ENCODE peak calls at places on chromosomes 3 and 15, in seven cellular contexts. H is coronary artery; Q is dermis microvascular lymphatic vessel endothelial cell; W is choroid plexus epithelial cell; B is thoracic aorta; F is SK-MEL-5; K is stimulated activated CD8-positive, alpha-beta memory T cell treated with anti-CD3 and anti-CD28 coated beads, Interleukin-7, amount 100 ng/mL, for 4 hours. S is an unnamed sample.

GRCh38 chr3:94246136-94246535 is 183.3 kb downstream of the NSUN3 start:
- DNase-seq in H (no peak), B (no peak), K (no peak), Q (no peak), F (no peak), W (no peak), S (no peak)

GRCh38 chr3:150421799-150422548 is 13.9 kb downstream of the TSC22D2 start:
- DNase-seq in F (no peak), B (no peak), H (no peak), Q (no peak), W (peak; percentile 41), K (no peak), S (no peak)

GRCh38 chr3:73813291-73813977 is 188.7 kb upstream of the PDZRN3 start:
- DNase-seq in F (no peak), H (no peak), K (no peak), B (no peak), Q (peak; percentile 66), W (peak; percentile 63), S (no peak)

GRCh38 chr3:60085649-60086048 is 1035.8 kb upstream of the CFAP20DC start:
- DNase-seq in H (no peak), F (no peak), K (no peak), B (no peak), W (no peak), Q (no peak), S (no peak)

GRCh38 chr15:59410448-59410896 is 27.5 kb upstream of the FAM81A start:
- DNase-seq in H (no peak), W (no peak), K (no peak), B (no peak), Q (no peak), F (no peak), S (no peak)

GRCh38 chr3:155418426-155418825 is 124.9 kb upstream of the STRIT1 start:
- DNase-seq in W (peak; percentile 3), B (no peak), F (no peak), Q (no peak), H (no peak), K (no peak), S (no peak)

GRCh38 chr3:44111482-44111881 is 130.2 kb upstream of the TOPAZ1 start:
- DNase-seq in K (no peak), B (no peak), W (no peak), F (no peak), Q (no peak), H (no peak), S (no peak)

GRCh38 chr15:50685976-50686467 is 575 bp downstream of the TRPM7 start:
- DNase-seq in K (peak; percentile 71), Q (peak; percentile 64), B (no peak), F (no peak), H (peak; percentile 81), W (peak; percentile 65), S (no peak)

GRCh38 chr3:123757281-123757940 is 126.7 kb downstream of the MYLK start:
- DNase-seq in W (peak; percentile 14), Q (no peak), K (no peak), B (no peak), F (peak; percentile 55), H (no peak), S (no peak)

GRCh38 chr3:196666001-196666867 is 26.7 kb downstream of the NRROS start:
- DNase-seq in Q (no peak), W (peak; percentile 57), F (peak; percentile 97), H (no peak), K (no peak), B (no peak), S (no peak)

GRCh38 chr3:38367709-38368108 is 21.1 kb downstream of the XYLB start:
- DNase-seq in W (no peak), B (no peak), H (no peak), F (no peak), K (no peak), Q (no peak), S (no peak)

GRCh38 chr15:51625236-51625635 is 2.7 kb upstream of the DMXL2 start:
- DNase-seq in W (no peak), H (no peak), F (peak; percentile 6), K (no peak), B (no peak), Q (no peak), S (no peak)

GRCh38 chr15:100704281-100705055 is 102.1 kb downstream of the ASB7 start:
- DNase-seq in B (no peak), W (no peak), K (no peak), H (peak; percentile 54), F (no peak), Q (peak; percentile 62), S (no peak)

GRCh38 chr3:190120161-190121060 is at the start of gene P3H2:
- DNase-seq in F (peak; percentile 89), Q (peak; percentile 96), H (peak; percentile 91), W (peak; percentile 94), K (no peak), B (peak; percentile 22), S (no peak)

GRCh38 chr3:169665264-169666078 is 2.0 kb upstream of the MECOM start:
- DNase-seq in W (no peak), H (no peak), B (no peak), K (no peak), Q (no peak), F (no peak), S (no peak)

GRCh38 chr3:86990734-86991481 is at the start of gene VGLL3:
- DNase-seq in K (no peak), W (peak; percentile 97), Q (no peak), B (peak; percentile 21), F (no peak), H (peak; percentile 88), S (no peak)

GRCh38 chr15:63826513-63826912 is 7.2 kb downstream of the HERC1 start:
- DNase-seq in F (peak; percentile 70), B (no peak), K (no peak), Q (peak; percentile 60), W (peak; percentile 71), H (no peak), S (no peak)

GRCh38 chr3:151979914-151980313 is 106.5 kb downstream of the SUCNR1 start:
- DNase-seq in K (no peak), F (no peak), H (no peak), B (no peak), W (no peak), Q (no peak), S (no peak)

GRCh38 chr3:3071136-3071535 is 39.0 kb downstream of the IL5RA start:
- DNase-seq in K (no peak), H (no peak), W (no peak), Q (no peak), F (no peak), B (no peak), S (no peak)

S was measured in glomerular endothelial cell.